ENCODE peak calls at places on chromosomes 16 and 17, in six cellular contexts. S, X, J, A, N and H are unnamed samples.

GRCh38 chr16:14003119-14003570 is 68.0 kb upstream of the MRTFB start:
- DNase-seq in S (no peak), X (peak), J (peak), A (peak), N (peak), H (peak)

GRCh38 chr17:31112001-31112661 is 17.4 kb downstream of the NF1 start:
- DNase-seq in S (no peak), X (no peak), J (peak), A (no peak), N (no peak), H (peak)

GRCh38 chr17:7559307-7560171 is 989 bp downstream of the TNFSF13 start:
- DNase-seq in S (no peak), X (no peak), J (no peak), A (peak), N (no peak), H (no peak)

GRCh38 chr17:37605813-37606505 is 3.3 kb downstream of the SYNRG start:
- DNase-seq in S (no peak), X (no peak), J (no peak), A (no peak), N (no peak), H (no peak)

GRCh38 chr17:80526116-80526910 is 18.3 kb upstream of the RPTOR start:
- DNase-seq in S (no peak), X (no peak), J (no peak), A (no peak), N (no peak), H (no peak)

GRCh38 chr16:66904846-66905632 is 13.6 kb downstream of the CDH16 start:
- DNase-seq in S (no peak), X (peak), J (no peak), A (no peak), N (no peak), H (peak)

GRCh38 chr17:74877592-74878543 is 5.1 kb upstream of the FDXR start:
- DNase-seq in S (no peak), X (no peak), J (no peak), A (no peak), N (no peak), H (peak)

GRCh38 chr16:35339337-35339736 is 1879.9 kb downstream of the TP53TG3F start:
- DNase-seq in S (no peak), X (no peak), J (no peak), A (no peak), N (no peak), H (no peak)

GRCh38 chr17:73089918-73090317 is 2.6 kb downstream of the SLC39A11 start:
- DNase-seq in S (no peak), X (no peak), J (no peak), A (no peak), N (no peak), H (no peak)

GRCh38 chr17:7775058-7775457 is 57.5 kb downstream of the DNAH2 start:
- DNase-seq in S (no peak), X (no peak), J (no peak), A (no peak), N (no peak), H (no peak)

GRCh38 chr16:65054457-65054856 is 67.4 kb downstream of the CDH11 start:
- DNase-seq in S (no peak), X (no peak), J (no peak), A (no peak), N (no peak), H (no peak)

GRCh38 chr16:15682105-15682570 is 32.1 kb downstream of the NDE1 start:
- DNase-seq in S (peak), X (no peak), J (peak), A (no peak), N (no peak), H (peak)

GRCh38 chr17:74921769-74922168 is 1.3 kb downstream of the USH1G start:
- DNase-seq in S (no peak), X (no peak), J (no peak), A (no peak), N (no peak), H (no peak)

GRCh38 chr16:85800321-85800669 is 800 bp downstream of the COX4I1 start:
- DNase-seq in S (no peak), X (no peak), J (no peak), A (no peak), N (no peak), H (peak)

GRCh38 chr17:64155751-64156544 is 26.0 kb upstream of the ERN1 start:
- DNase-seq in S (no peak), X (peak), J (peak), A (no peak), N (no peak), H (no peak)

DNA sequence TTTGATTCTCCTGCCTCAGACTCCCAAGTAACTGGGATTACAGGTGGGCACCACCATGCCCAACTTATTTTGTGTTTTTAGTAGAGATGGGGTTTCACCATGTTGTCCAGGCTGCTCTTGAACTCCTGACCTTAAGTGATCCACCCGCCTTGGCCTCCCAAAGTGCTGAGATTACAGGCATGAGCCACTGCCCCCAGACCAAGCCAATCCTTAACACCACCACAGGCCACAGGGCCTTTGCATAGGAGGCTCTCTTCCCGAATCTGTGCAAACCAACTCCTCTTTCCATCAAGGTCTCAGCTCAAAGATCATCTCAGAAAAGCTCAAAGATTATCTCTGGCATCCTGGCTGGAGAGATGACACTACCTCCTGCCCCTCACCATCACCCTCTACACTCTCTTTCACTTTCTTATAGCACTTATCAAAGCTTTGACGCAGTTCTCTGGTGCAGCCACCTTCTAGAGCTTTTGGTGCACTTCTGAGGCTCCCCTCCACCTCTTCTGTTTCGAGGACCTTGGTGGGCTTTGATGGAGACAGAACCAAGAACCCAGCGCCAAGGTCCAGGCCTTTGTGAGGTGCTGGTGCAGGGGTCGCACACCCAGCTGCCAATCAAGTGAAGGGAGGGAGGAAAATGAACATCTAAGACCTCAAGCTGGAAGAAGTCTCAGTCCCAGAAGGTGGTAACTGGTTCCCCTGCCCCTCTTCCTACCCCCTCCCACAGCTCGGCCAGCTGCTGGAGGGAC is 23.2 kb upstream of the PHB1 start:
- DNase-seq in S (no peak), X (no peak), J (no peak), A (no peak), N (peak), H (no peak)
- H3K4me3 ChIP-seq in S (no peak), X (no peak), J (no peak), A (no peak), N (no peak), H (no peak)

GRCh38 chr17:42287305-42288077 is 807 bp upstream of the STAT5A start:
- DNase-seq in S (no peak), X (peak), J (no peak), A (peak), N (peak), H (no peak)
- H3K4me3 ChIP-seq in S (peak), X (peak), J (peak), A (peak), N (peak), H (peak)

GRCh38 chr16:54126907-54127306 is 159.7 kb downstream of the IRX3 start:
- DNase-seq in S (no peak), X (no peak), J (no peak), A (no peak), N (no peak), H (no peak)
- H3K4me3 ChIP-seq in S (no peak), X (no peak), J (no peak), A (no peak), N (no peak), H (no peak)

GRCh38 chr17:44759096-44759915 is 518 bp downstream of the ADAM11 start:
- DNase-seq in S (no peak), X (no peak), J (no peak), A (peak), N (no peak), H (no peak)
- H3K4me3 ChIP-seq in S (peak), X (peak), J (peak), A (peak), N (peak), H (no peak)

GRCh38 chr17:40063915-40064531 is 1.3 kb downstream of the THRA start:
- DNase-seq in S (no peak), X (no peak), J (no peak), A (peak), N (no peak), H (no peak)

GRCh38 chr17:40063034-40063765 is 435 bp downstream of the THRA start:
- DNase-seq in S (no peak), X (peak), J (peak), A (peak), N (peak), H (peak)

GRCh38 chr17:40067710-40068109 is 4.9 kb downstream of the THRA start:
- DNase-seq in S (no peak), X (no peak), J (no peak), A (no peak), N (no peak), H (no peak)

GRCh38 chr17:40065771-40066510 is 3.2 kb downstream of the THRA start:
- DNase-seq in S (no peak), X (no peak), J (no peak), A (no peak), N (no peak), H (no peak)

GRCh38 chr17:40065041-40065770 is 2.4 kb downstream of the THRA start:
- DNase-seq in S (no peak), X (no peak), J (peak), A (no peak), N (no peak), H (no peak)
- H3K4me3 ChIP-seq in S (peak), X (peak), J (peak), A (peak), N (peak), H (no peak)

GRCh38 chr16:179431-179830 is 828 bp upstream of the HBQ1 start:
- DNase-seq in S (no peak), X (no peak), J (no peak), A (no peak), N (no peak), H (no peak)

GRCh38 chr16:180921-181667 is 835 bp downstream of the HBQ1 start:
- DNase-seq in S (no peak), X (peak), J (peak), A (peak), N (peak), H (peak)

GRCh38 chr16:180101-180920 is at the start of gene HBQ1:
- DNase-seq in S (no peak), X (no peak), J (peak), A (no peak), N (no peak), H (peak)

GRCh38 chr16:183005-183404 is 2.7 kb downstream of the HBQ1 start:
- DNase-seq in S (no peak), X (no peak), J (no peak), A (no peak), N (no peak), H (no peak)

GRCh38 chr16:181668-182021 is 1.4 kb downstream of the HBQ1 start:
- DNase-seq in S (no peak), X (no peak), J (peak), A (no peak), N (no peak), H (peak)
- H3K4me3 ChIP-seq in S (no peak), X (peak), J (no peak), A (no peak), N (peak), H (no peak)

DNA sequence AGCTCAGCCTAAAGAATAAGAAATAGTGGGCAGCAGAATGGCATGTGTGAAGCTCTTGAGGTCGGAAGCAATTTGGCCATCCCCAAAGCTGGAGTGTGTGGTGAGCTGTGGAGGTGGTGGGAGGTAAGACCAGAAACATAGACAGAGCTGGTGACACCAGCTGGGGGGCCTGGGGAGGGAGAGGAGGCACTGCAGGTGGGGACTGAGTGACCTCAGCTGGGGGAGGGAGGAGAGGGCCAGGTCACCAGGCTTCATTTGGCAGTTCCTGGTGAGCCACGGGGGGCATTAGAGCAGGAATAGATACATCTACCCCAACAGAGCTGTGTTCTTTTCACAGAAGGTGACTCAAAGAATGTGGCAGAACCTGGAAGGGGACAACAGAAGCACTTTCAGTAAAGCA is 31.9 kb downstream of the WFDC1 start:
- DNase-seq in S (no peak), X (no peak), J (no peak), A (peak), N (no peak), H (no peak)
- H3K4me3 ChIP-seq in S (no peak), X (no peak), J (no peak), A (no peak), N (no peak), H (no peak)

DNA sequence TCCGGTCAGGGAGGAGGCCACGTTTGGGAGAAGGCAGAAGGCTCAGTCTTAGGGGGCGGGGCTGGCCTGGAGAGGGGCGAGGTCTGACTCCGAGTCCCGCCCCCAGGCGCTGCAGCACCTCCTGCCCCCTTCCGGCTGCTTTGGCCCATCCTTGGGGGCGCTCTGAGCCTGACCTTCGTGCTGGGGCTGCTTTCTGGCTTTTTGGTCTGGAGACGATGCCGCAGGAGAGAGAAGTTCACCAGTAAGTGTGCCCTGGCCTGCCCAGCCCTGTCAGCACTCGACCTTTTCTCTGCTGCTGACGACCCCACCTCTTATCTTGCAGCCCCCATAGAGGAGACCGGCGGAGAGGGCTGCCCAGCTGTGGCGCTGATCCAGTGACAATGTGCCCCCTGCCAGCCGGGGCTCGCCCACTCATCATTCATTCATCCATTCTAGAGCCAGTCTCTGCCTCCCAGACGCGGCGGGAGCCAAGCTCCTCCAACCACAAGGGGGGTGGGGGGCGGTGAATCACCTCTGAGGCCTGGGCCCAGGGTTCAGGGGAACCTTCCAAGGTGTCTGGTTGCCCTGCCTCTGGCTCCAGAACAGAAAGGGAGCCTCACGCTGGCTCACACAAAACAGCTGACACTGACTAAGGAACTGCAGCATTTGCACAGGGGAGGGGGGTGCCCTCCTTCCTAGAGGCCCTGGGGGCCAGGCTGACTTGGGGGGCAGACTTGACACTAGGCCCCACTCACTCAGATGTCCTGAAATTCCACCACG is 1.5 kb downstream of the TNFRSF12A start:
- DNase-seq in S (peak), X (no peak), J (peak), A (peak), N (peak), H (peak)
- H3K4me3 ChIP-seq in S (peak), X (peak), J (peak), A (peak), N (peak), H (peak)

DNA sequence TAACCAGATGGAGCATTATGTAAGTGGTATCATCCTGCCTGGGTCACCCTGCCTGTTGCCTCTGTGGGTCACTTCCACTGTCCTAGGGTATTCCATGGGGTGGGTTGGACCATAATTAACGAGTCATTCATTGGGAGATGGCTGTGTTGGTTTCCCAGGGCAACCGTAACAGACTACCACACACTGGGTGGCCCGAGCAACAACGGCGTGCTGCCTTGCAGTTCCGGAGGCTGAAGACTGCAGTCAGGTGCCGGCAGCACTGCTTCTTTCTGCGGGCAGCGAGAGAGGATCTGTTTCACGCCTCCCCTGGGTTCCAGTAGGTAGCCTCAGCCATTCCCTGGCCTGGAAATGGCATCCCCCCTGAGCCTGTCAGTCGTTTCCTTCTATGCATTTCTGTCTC is 28.9 kb upstream of the CMIP start:
- DNase-seq in S (no peak), X (no peak), J (no peak), A (no peak), N (no peak), H (no peak)
- H3K4me3 ChIP-seq in S (no peak), X (no peak), J (no peak), A (no peak), N (no peak), H (no peak)